ENCODE peak calls at places on chromosomes 13 and 19, in nine cellular contexts. I, O, U, A, B, V, S, X and Z are unnamed samples.
A peak's percentile ranks its signal among the peaks of the same experiment; 100 is the strongest.

GRCh38 chr13:24215732-24216131 is 55.2 kb downstream of the SPATA13 start:
- DNase-seq in I (no peak), O (peak; percentile 78), U (no peak), A (peak; percentile 58), B (no peak), V (peak; percentile 83), S (peak; percentile 41), X (no peak), Z (no peak)

GRCh38 chr13:106038752-106039151 is 496.7 kb downstream of the EFNB2 start:
- DNase-seq in I (no peak), O (no peak), U (no peak), A (peak; percentile 84), B (no peak), V (peak; percentile 61), S (no peak), X (no peak), Z (peak; percentile 30)

GRCh38 chr19:13234518-13234917 is 84.3 kb downstream of the IER2 start:
- DNase-seq in I (peak; percentile 58), O (peak; percentile 75), U (no peak), A (peak; percentile 24), B (peak; percentile 81), V (no peak), S (no peak), X (peak; percentile 74), Z (no peak)

GRCh38 chr13:109146912-109147624 is 517.7 kb downstream of the MYO16 start:
- DNase-seq in I (no peak), O (no peak), U (no peak), A (peak; percentile 90), B (peak; percentile 45), V (no peak), S (no peak), X (no peak), Z (peak; percentile 69)

GRCh38 chr13:86725105-86725504 is 925.9 kb upstream of the SLITRK6 start:
- DNase-seq in I (no peak), O (no peak), U (no peak), A (no peak), B (peak; percentile 3), V (no peak), S (no peak), X (no peak), Z (no peak)

GRCh38 chr13:29446016-29446415 is 149.5 kb downstream of the SLC7A1 start:
- DNase-seq in I (no peak), O (no peak), U (no peak), A (no peak), B (no peak), V (no peak), S (no peak), X (no peak), Z (no peak)

GRCh38 chr13:111158136-111158805 is 43.2 kb downstream of the ARHGEF7 start:
- DNase-seq in I (no peak), O (no peak), U (no peak), A (peak; percentile 43), B (no peak), V (no peak), S (no peak), X (no peak), Z (no peak)

GRCh38 chr19:29956855-29957254 is 14.8 kb downstream of the URI1 start:
- DNase-seq in I (no peak), O (no peak), U (no peak), A (no peak), B (no peak), V (no peak), S (no peak), X (no peak), Z (no peak)

GRCh38 chr19:11324079-11324661 is 15.3 kb downstream of the RAB3D start:
- DNase-seq in I (no peak), O (peak; percentile 61), U (peak; percentile 51), A (peak; percentile 97), B (peak; percentile 91), V (peak; percentile 81), S (peak; percentile 69), X (peak; percentile 70), Z (peak; percentile 79)

GRCh38 chr13:113951246-113951999 is 22.5 kb downstream of the C13orf46 start:
- DNase-seq in I (peak; percentile 45), O (peak; percentile 78), U (peak; percentile 85), A (peak; percentile 83), B (peak; percentile 66), V (no peak), S (peak; percentile 84), X (peak; percentile 89), Z (no peak)

GRCh38 chr13:36819811-36820140 is 754 bp downstream of the RFXAP start:
- DNase-seq in I (no peak), O (no peak), U (no peak), A (peak; percentile 26), B (no peak), V (no peak), S (peak; percentile 25), X (peak; percentile 24), Z (no peak)

GRCh38 chr19:40219721-40220276 is 1.6 kb upstream of the TTC9B start:
- DNase-seq in I (no peak), O (no peak), U (no peak), A (peak; percentile 17), B (no peak), V (peak; percentile 48), S (no peak), X (no peak), Z (no peak)

GRCh38 chr13:89375839-89376238 is 1704.7 kb downstream of the SLITRK5 start:
- DNase-seq in I (no peak), O (no peak), U (no peak), A (peak; percentile 46), B (no peak), V (no peak), S (no peak), X (no peak), Z (no peak)

DNA sequence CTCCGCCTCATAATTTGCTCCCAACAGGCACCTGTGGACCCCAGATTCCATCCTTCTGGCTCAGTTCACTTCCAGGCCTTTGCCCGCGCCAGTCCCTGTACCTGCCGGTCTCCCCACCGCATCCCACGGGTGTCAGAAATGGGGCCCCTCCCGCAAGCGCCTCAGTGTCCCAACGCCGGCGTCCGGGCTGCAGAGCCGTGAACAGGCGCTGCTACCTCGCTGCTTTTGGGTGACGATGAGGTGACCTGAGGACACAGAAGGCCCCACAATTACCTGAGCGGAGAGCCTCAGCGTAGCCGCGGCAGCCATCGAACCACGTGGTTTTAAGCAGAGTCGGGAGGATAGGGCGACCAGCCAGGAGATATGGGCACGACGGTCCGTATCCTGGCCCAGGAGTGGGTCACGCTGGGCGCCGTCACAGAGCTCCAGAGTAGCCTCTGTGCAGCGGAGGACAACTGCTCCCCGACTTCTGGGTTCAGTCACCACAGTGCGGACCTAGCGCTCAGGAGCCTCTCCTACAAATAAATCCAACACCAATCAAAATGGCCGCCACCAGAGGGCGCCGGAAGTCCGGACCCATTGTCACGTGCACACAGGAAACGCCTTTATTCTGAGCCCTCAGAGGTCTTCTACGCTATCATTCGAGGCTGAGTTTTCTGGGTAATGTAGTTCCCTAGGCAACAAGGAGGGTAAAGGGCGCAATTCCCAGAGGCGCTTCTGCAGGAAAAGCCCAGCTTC is at the start of gene ZNF814:
- DNase-seq in I (peak; percentile 86), O (peak; percentile 63), U (peak; percentile 46), A (peak; percentile 79), B (peak; percentile 74), V (peak; percentile 59), S (peak; percentile 86), X (peak; percentile 74), Z (peak; percentile 85)
- TF ChIP-seq CTCF in I (peak; percentile 70), O (peak; percentile 8), U (no peak), A (peak; percentile 41), B (peak; percentile 27), V (peak; percentile 37), S (peak; percentile 77), X (peak; percentile 9), Z (peak; percentile 35)

DNA sequence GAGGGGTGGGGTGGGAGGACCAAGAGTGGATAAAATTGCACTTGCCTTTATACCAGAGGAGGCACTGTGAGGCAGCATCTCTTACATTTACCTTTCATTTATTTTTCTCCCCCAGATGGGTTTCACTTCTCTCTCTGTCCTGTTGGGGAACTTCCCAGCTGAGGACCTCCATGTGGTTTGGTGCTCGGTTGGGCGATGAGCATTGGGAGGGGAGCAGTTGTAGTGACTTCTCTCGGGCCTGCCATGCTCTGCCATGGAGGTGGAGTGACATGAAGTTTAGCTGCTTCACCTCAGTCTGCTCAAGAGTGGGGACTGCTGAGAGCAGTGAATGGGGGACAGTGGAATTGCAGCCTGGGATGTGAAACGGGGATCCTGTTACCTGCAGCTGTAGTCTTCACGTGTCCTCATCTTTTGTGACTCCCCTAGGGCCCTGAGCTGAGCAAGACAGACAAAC is 23.1 kb upstream of the CXCL17 start:
- DNase-seq in I (no peak), O (no peak), U (no peak), A (no peak), B (no peak), V (no peak), S (no peak), X (peak; percentile 83), Z (no peak)
- TF ChIP-seq CTCF in I (no peak), O (no peak), U (no peak), A (no peak), B (no peak), V (no peak), S (no peak), X (peak; percentile 42), Z (no peak)

DNA sequence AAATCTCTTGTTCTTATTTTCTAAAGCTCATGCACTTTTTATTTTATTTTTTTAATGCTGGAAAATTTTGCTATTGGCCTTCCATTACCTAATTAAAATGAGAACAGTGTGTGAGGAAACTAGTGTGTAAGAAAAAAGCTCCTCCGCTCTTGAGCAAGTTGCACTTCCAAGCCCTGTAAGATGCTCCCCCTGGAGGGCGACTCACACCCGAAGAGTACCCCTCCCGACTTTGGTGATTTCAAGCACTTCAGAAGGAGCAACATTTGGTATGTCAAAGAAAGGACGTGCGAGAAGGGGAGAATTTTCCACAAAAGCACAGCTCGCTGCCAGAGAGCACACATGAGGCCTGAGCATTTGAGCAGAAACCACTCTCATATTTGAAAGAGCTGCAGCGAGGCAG is 504.3 kb downstream of the FGF9 start:
- DNase-seq in I (no peak), O (no peak), U (no peak), A (no peak), B (no peak), V (no peak), S (no peak), X (no peak), Z (no peak)
- TF ChIP-seq CTCF in I (no peak), O (no peak), U (no peak), A (no peak), B (no peak), V (no peak), S (no peak), X (no peak), Z (no peak)

GRCh38 chr19:38294090-38294489 is 10.0 kb upstream of the C19orf33 start:
- DNase-seq in I (peak; percentile 17), O (no peak), U (no peak), A (no peak), B (no peak), V (no peak), S (no peak), X (no peak), Z (no peak)

GRCh38 chr19:38293281-38293680 is 10.8 kb upstream of the C19orf33 start:
- DNase-seq in I (no peak), O (no peak), U (no peak), A (no peak), B (no peak), V (no peak), S (no peak), X (no peak), Z (no peak)

GRCh38 chr19:38289955-38290354 is 14.1 kb upstream of the C19orf33 start:
- DNase-seq in I (no peak), O (no peak), U (no peak), A (no peak), B (no peak), V (no peak), S (no peak), X (no peak), Z (no peak)

GRCh38 chr19:38290631-38291147 is 13.4 kb upstream of the C19orf33 start:
- DNase-seq in I (no peak), O (peak; percentile 84), U (no peak), A (peak; percentile 91), B (no peak), V (no peak), S (no peak), X (no peak), Z (peak; percentile 52)

GRCh38 chr19:38291855-38292254 is 12.2 kb upstream of the C19orf33 start:
- DNase-seq in I (no peak), O (no peak), U (no peak), A (no peak), B (no peak), V (no peak), S (no peak), X (no peak), Z (no peak)
- TF ChIP-seq CTCF in I (no peak), O (no peak), U (no peak), A (no peak), B (no peak), V (no peak), S (no peak), X (no peak), Z (no peak)